ENCODE peak calls at places on chromosomes 5 and 9, in four cellular contexts. One of them, this sample, is unnamed.

GRCh38 chr5:131277415-131277814 is 13.6 kb downstream of the CDC42SE2 start:
- DNase-seq in stimulated activated CD4-positive, alpha-beta T cell treated with anti-CD3 and anti-CD28 coated beads, Interleukin-15, amount 100 ng/mL, for 1 hour: no peak
- DNase-seq in memory B cell: no peak
- DNase-seq in NCI-H1105 treated with DMSO at 0.1 percent for 48 hours: no peak
- DNase-seq in this sample: no peak

GRCh38 chr5:68239485-68239884 is 23.9 kb downstream of the PIK3R1 start:
- DNase-seq in memory B cell: peak; percentile 52
- DNase-seq in stimulated activated CD4-positive, alpha-beta T cell treated with anti-CD3 and anti-CD28 coated beads, Interleukin-15, amount 100 ng/mL, for 1 hour: peak; percentile 55
- DNase-seq in NCI-H1105 treated with DMSO at 0.1 percent for 48 hours: no peak
- DNase-seq in this sample: peak; percentile 40

GRCh38 chr9:134783699-134784039 is 96.9 kb upstream of the FCN2 start:
- DNase-seq in memory B cell: no peak
- DNase-seq in NCI-H1105 treated with DMSO at 0.1 percent for 48 hours: no peak
- DNase-seq in stimulated activated CD4-positive, alpha-beta T cell treated with anti-CD3 and anti-CD28 coated beads, Interleukin-15, amount 100 ng/mL, for 1 hour: no peak
- DNase-seq in this sample: no peak

GRCh38 chr5:86320266-86320665 is 297.5 kb upstream of the COX7C start:
- DNase-seq in memory B cell: no peak
- DNase-seq in stimulated activated CD4-positive, alpha-beta T cell treated with anti-CD3 and anti-CD28 coated beads, Interleukin-15, amount 100 ng/mL, for 1 hour: no peak
- DNase-seq in NCI-H1105 treated with DMSO at 0.1 percent for 48 hours: no peak
- DNase-seq in this sample: no peak

GRCh38 chr9:137899551-137900360 is 22.2 kb downstream of the CACNA1B start:
- DNase-seq in NCI-H1105 treated with DMSO at 0.1 percent for 48 hours: no peak
- DNase-seq in stimulated activated CD4-positive, alpha-beta T cell treated with anti-CD3 and anti-CD28 coated beads, Interleukin-15, amount 100 ng/mL, for 1 hour: no peak
- DNase-seq in memory B cell: no peak
- DNase-seq in this sample: no peak

GRCh38 chr5:128965011-128965637 is at the start of gene SLC27A6:
- DNase-seq in NCI-H1105 treated with DMSO at 0.1 percent for 48 hours: no peak
- DNase-seq in stimulated activated CD4-positive, alpha-beta T cell treated with anti-CD3 and anti-CD28 coated beads, Interleukin-15, amount 100 ng/mL, for 1 hour: no peak
- DNase-seq in memory B cell: no peak
- DNase-seq in this sample: no peak

GRCh38 chr9:93091453-93092081 is 4.5 kb upstream of the CARD19 start:
- DNase-seq in NCI-H1105 treated with DMSO at 0.1 percent for 48 hours: no peak
- DNase-seq in memory B cell: no peak
- DNase-seq in stimulated activated CD4-positive, alpha-beta T cell treated with anti-CD3 and anti-CD28 coated beads, Interleukin-15, amount 100 ng/mL, for 1 hour: no peak
- DNase-seq in this sample: no peak

GRCh38 chr9:114281421-114282103 is 41.3 kb upstream of the ORM1 start:
- DNase-seq in memory B cell: no peak
- DNase-seq in stimulated activated CD4-positive, alpha-beta T cell treated with anti-CD3 and anti-CD28 coated beads, Interleukin-15, amount 100 ng/mL, for 1 hour: no peak
- DNase-seq in NCI-H1105 treated with DMSO at 0.1 percent for 48 hours: no peak
- DNase-seq in this sample: no peak

GRCh38 chr5:134995850-134996402 is 28.2 kb downstream of the CATSPER3 start:
- DNase-seq in memory B cell: no peak
- DNase-seq in NCI-H1105 treated with DMSO at 0.1 percent for 48 hours: no peak
- DNase-seq in stimulated activated CD4-positive, alpha-beta T cell treated with anti-CD3 and anti-CD28 coated beads, Interleukin-15, amount 100 ng/mL, for 1 hour: no peak
- DNase-seq in this sample: no peak

GRCh38 chr5:53594419-53594818 is 34.0 kb downstream of the NDUFS4 start:
- DNase-seq in stimulated activated CD4-positive, alpha-beta T cell treated with anti-CD3 and anti-CD28 coated beads, Interleukin-15, amount 100 ng/mL, for 1 hour: no peak
- DNase-seq in NCI-H1105 treated with DMSO at 0.1 percent for 48 hours: no peak
- DNase-seq in memory B cell: no peak
- DNase-seq in this sample: no peak

GRCh38 chr9:132857031-132857430 is 21.1 kb downstream of the AK8 start:
- DNase-seq in NCI-H1105 treated with DMSO at 0.1 percent for 48 hours: no peak
- DNase-seq in stimulated activated CD4-positive, alpha-beta T cell treated with anti-CD3 and anti-CD28 coated beads, Interleukin-15, amount 100 ng/mL, for 1 hour: no peak
- DNase-seq in memory B cell: no peak
- DNase-seq in this sample: no peak

GRCh38 chr9:127651697-127652610 is 39.9 kb downstream of the STXBP1 start:
- DNase-seq in stimulated activated CD4-positive, alpha-beta T cell treated with anti-CD3 and anti-CD28 coated beads, Interleukin-15, amount 100 ng/mL, for 1 hour: no peak
- DNase-seq in memory B cell: no peak
- DNase-seq in NCI-H1105 treated with DMSO at 0.1 percent for 48 hours: no peak
- DNase-seq in this sample: no peak

GRCh38 chr9:127396808-127397721 is at the start of gene SLC2A8:
- DNase-seq in memory B cell: peak; percentile 90
- DNase-seq in NCI-H1105 treated with DMSO at 0.1 percent for 48 hours: peak; percentile 99
- DNase-seq in stimulated activated CD4-positive, alpha-beta T cell treated with anti-CD3 and anti-CD28 coated beads, Interleukin-15, amount 100 ng/mL, for 1 hour: peak; percentile 66
- DNase-seq in this sample: peak; percentile 89

GRCh38 chr9:27701029-27701428 is 127.7 kb upstream of the C9orf72 start:
- DNase-seq in NCI-H1105 treated with DMSO at 0.1 percent for 48 hours: no peak
- DNase-seq in stimulated activated CD4-positive, alpha-beta T cell treated with anti-CD3 and anti-CD28 coated beads, Interleukin-15, amount 100 ng/mL, for 1 hour: no peak
- DNase-seq in memory B cell: no peak
- DNase-seq in this sample: no peak

GRCh38 chr5:152674403-152674802 is 269.3 kb upstream of the NMUR2 start:
- DNase-seq in memory B cell: no peak
- DNase-seq in stimulated activated CD4-positive, alpha-beta T cell treated with anti-CD3 and anti-CD28 coated beads, Interleukin-15, amount 100 ng/mL, for 1 hour: no peak
- DNase-seq in NCI-H1105 treated with DMSO at 0.1 percent for 48 hours: no peak
- DNase-seq in this sample: no peak

GRCh38 chr5:30849801-30850370 is 343.6 kb upstream of the CDH6 start:
- DNase-seq in stimulated activated CD4-positive, alpha-beta T cell treated with anti-CD3 and anti-CD28 coated beads, Interleukin-15, amount 100 ng/mL, for 1 hour: no peak
- DNase-seq in NCI-H1105 treated with DMSO at 0.1 percent for 48 hours: no peak
- DNase-seq in memory B cell: no peak
- DNase-seq in this sample: no peak

GRCh38 chr5:145903113-145903512 is 30.3 kb upstream of the GRXCR2 start:
- DNase-seq in memory B cell: no peak
- DNase-seq in stimulated activated CD4-positive, alpha-beta T cell treated with anti-CD3 and anti-CD28 coated beads, Interleukin-15, amount 100 ng/mL, for 1 hour: no peak
- DNase-seq in NCI-H1105 treated with DMSO at 0.1 percent for 48 hours: no peak
- DNase-seq in this sample: no peak

GRCh38 chr5:176743136-176743827 is 67.1 kb upstream of the UNC5A start:
- DNase-seq in stimulated activated CD4-positive, alpha-beta T cell treated with anti-CD3 and anti-CD28 coated beads, Interleukin-15, amount 100 ng/mL, for 1 hour: no peak
- DNase-seq in memory B cell: peak; percentile 11
- DNase-seq in NCI-H1105 treated with DMSO at 0.1 percent for 48 hours: no peak
- DNase-seq in this sample: no peak

GRCh38 chr9:272251-273213 is 57.9 kb downstream of the DOCK8 start:
- DNase-seq in memory B cell: peak; percentile 39
- DNase-seq in stimulated activated CD4-positive, alpha-beta T cell treated with anti-CD3 and anti-CD28 coated beads, Interleukin-15, amount 100 ng/mL, for 1 hour: peak; percentile 40
- DNase-seq in NCI-H1105 treated with DMSO at 0.1 percent for 48 hours: no peak
- DNase-seq in this sample: peak; percentile 68

GRCh38 chr9:88268886-88269285 is 119.4 kb upstream of the SPIN1 start:
- DNase-seq in NCI-H1105 treated with DMSO at 0.1 percent for 48 hours: no peak
- DNase-seq in memory B cell: no peak
- DNase-seq in stimulated activated CD4-positive, alpha-beta T cell treated with anti-CD3 and anti-CD28 coated beads, Interleukin-15, amount 100 ng/mL, for 1 hour: no peak
- DNase-seq in this sample: no peak

GRCh38 chr5:23314827-23315226 is 192.6 kb upstream of the PRDM9 start:
- DNase-seq in stimulated activated CD4-positive, alpha-beta T cell treated with anti-CD3 and anti-CD28 coated beads, Interleukin-15, amount 100 ng/mL, for 1 hour: no peak
- DNase-seq in memory B cell: no peak
- DNase-seq in NCI-H1105 treated with DMSO at 0.1 percent for 48 hours: no peak
- DNase-seq in this sample: no peak

GRCh38 chr9:121566401-121567141 is 66.9 kb upstream of the GGTA1 start:
- DNase-seq in stimulated activated CD4-positive, alpha-beta T cell treated with anti-CD3 and anti-CD28 coated beads, Interleukin-15, amount 100 ng/mL, for 1 hour: no peak
- DNase-seq in memory B cell: no peak
- DNase-seq in NCI-H1105 treated with DMSO at 0.1 percent for 48 hours: no peak
- DNase-seq in this sample: no peak

GRCh38 chr9:115399026-115399425 is 281.1 kb upstream of the TNC start:
- DNase-seq in NCI-H1105 treated with DMSO at 0.1 percent for 48 hours: no peak
- DNase-seq in memory B cell: no peak
- DNase-seq in stimulated activated CD4-positive, alpha-beta T cell treated with anti-CD3 and anti-CD28 coated beads, Interleukin-15, amount 100 ng/mL, for 1 hour: no peak
- DNase-seq in this sample: no peak

GRCh38 chr9:33782395-33783152 is 12.8 kb upstream of the PRSS3 start:
- DNase-seq in memory B cell: no peak
- DNase-seq in NCI-H1105 treated with DMSO at 0.1 percent for 48 hours: no peak
- DNase-seq in stimulated activated CD4-positive, alpha-beta T cell treated with anti-CD3 and anti-CD28 coated beads, Interleukin-15, amount 100 ng/mL, for 1 hour: no peak
- DNase-seq in this sample: no peak

GRCh38 chr9:98291775-98292174 is 36.3 kb upstream of the TBC1D2 start:
- DNase-seq in NCI-H1105 treated with DMSO at 0.1 percent for 48 hours: no peak
- DNase-seq in stimulated activated CD4-positive, alpha-beta T cell treated with anti-CD3 and anti-CD28 coated beads, Interleukin-15, amount 100 ng/mL, for 1 hour: no peak
- DNase-seq in memory B cell: no peak
- DNase-seq in this sample: no peak

GRCh38 chr9:29555452-29555851 is 1982.2 kb upstream of the C9orf72 start:
- DNase-seq in memory B cell: no peak
- DNase-seq in stimulated activated CD4-positive, alpha-beta T cell treated with anti-CD3 and anti-CD28 coated beads, Interleukin-15, amount 100 ng/mL, for 1 hour: no peak
- DNase-seq in NCI-H1105 treated with DMSO at 0.1 percent for 48 hours: peak; percentile 50
- DNase-seq in this sample: no peak

GRCh38 chr9:113888361-113888760 is 12.3 kb downstream of the ZNF618 start:
- DNase-seq in stimulated activated CD4-positive, alpha-beta T cell treated with anti-CD3 and anti-CD28 coated beads, Interleukin-15, amount 100 ng/mL, for 1 hour: no peak
- DNase-seq in NCI-H1105 treated with DMSO at 0.1 percent for 48 hours: no peak
- DNase-seq in memory B cell: no peak
- DNase-seq in this sample: no peak

GRCh38 chr5:149732500-149733128 is 2.5 kb downstream of the PPARGC1B start:
- DNase-seq in stimulated activated CD4-positive, alpha-beta T cell treated with anti-CD3 and anti-CD28 coated beads, Interleukin-15, amount 100 ng/mL, for 1 hour: no peak
- DNase-seq in NCI-H1105 treated with DMSO at 0.1 percent for 48 hours: no peak
- DNase-seq in memory B cell: no peak
- DNase-seq in this sample: no peak

GRCh38 chr9:19133549-19134345 is 6.5 kb upstream of the PLIN2 start:
- DNase-seq in stimulated activated CD4-positive, alpha-beta T cell treated with anti-CD3 and anti-CD28 coated beads, Interleukin-15, amount 100 ng/mL, for 1 hour: no peak
- DNase-seq in memory B cell: no peak
- DNase-seq in NCI-H1105 treated with DMSO at 0.1 percent for 48 hours: no peak
- DNase-seq in this sample: no peak

GRCh38 chr5:34627794-34628193 is 28.3 kb upstream of the RAI14 start:
- DNase-seq in memory B cell: no peak
- DNase-seq in NCI-H1105 treated with DMSO at 0.1 percent for 48 hours: no peak
- DNase-seq in stimulated activated CD4-positive, alpha-beta T cell treated with anti-CD3 and anti-CD28 coated beads, Interleukin-15, amount 100 ng/mL, for 1 hour: no peak
- DNase-seq in this sample: no peak

GRCh38 chr9:1922026-1922425 is 93.1 kb upstream of the SMARCA2 start:
- DNase-seq in NCI-H1105 treated with DMSO at 0.1 percent for 48 hours: no peak
- DNase-seq in memory B cell: no peak
- DNase-seq in stimulated activated CD4-positive, alpha-beta T cell treated with anti-CD3 and anti-CD28 coated beads, Interleukin-15, amount 100 ng/mL, for 1 hour: no peak
- DNase-seq in this sample: no peak

GRCh38 chr9:36935332-36935731 is 98.7 kb downstream of the PAX5 start:
- DNase-seq in stimulated activated CD4-positive, alpha-beta T cell treated with anti-CD3 and anti-CD28 coated beads, Interleukin-15, amount 100 ng/mL, for 1 hour: no peak
- DNase-seq in memory B cell: no peak
- DNase-seq in NCI-H1105 treated with DMSO at 0.1 percent for 48 hours: no peak
- DNase-seq in this sample: no peak